ENCODE peak calls at places on chromosomes 5 and 9, in four cellular contexts. X is CD4-positive, alpha-beta memory T cell; Z is psoas muscle; G is CD8-positive, alpha-beta memory T cell. J is an unnamed sample.

GRCh38 chr9:127899200-127899943 is at the start of gene ST6GALNAC6:
- DNase-seq in X (peak; percentile 63), Z (peak; percentile 88), G (peak; percentile 67), J (no peak)

GRCh38 chr5:133457956-133458355 is 154.4 kb downstream of the FSTL4 start:
- DNase-seq in X (no peak), Z (no peak), G (no peak), J (no peak)

GRCh38 chr9:135085830-135086546 is 1.5 kb upstream of the OLFM1 start:
- DNase-seq in X (no peak), Z (peak; percentile 87), G (no peak), J (peak; percentile 77)

GRCh38 chr9:77454668-77455067 is 193.5 kb downstream of the GNA14 start:
- DNase-seq in X (no peak), Z (no peak), G (no peak), J (no peak)

GRCh38 chr9:19940808-19941207 is 152.0 kb upstream of the SLC24A2 start:
- DNase-seq in X (no peak), Z (no peak), G (no peak), J (no peak)

GRCh38 chr9:131302244-131303075 is 12.9 kb downstream of the PLPP7 start:
- DNase-seq in X (no peak), Z (peak; percentile 91), G (no peak), J (no peak)

GRCh38 chr9:130237763-130238524 is 27.6 kb upstream of the HMCN2 start:
- DNase-seq in X (no peak), Z (no peak), G (no peak), J (no peak)

GRCh38 chr5:107937198-107937597 is 266.5 kb upstream of the EFNA5 start:
- DNase-seq in X (no peak), Z (no peak), G (no peak), J (no peak)

GRCh38 chr9:26856413-26857032 is 36.1 kb downstream of the CAAP1 start:
- DNase-seq in X (no peak), Z (no peak), G (no peak), J (peak; percentile 61)

GRCh38 chr9:89149726-89150125 is 28.9 kb downstream of the SHC3 start:
- DNase-seq in X (no peak), Z (no peak), G (no peak), J (no peak)

GRCh38 chr5:139012170-139012569 is 137.0 kb upstream of the LRRTM2 start:
- DNase-seq in X (no peak), Z (no peak), G (no peak), J (no peak)

GRCh38 chr9:121357011-121357410 is 13.0 kb downstream of the STOM start:
- DNase-seq in X (no peak), Z (no peak), G (no peak), J (no peak)

GRCh38 chr5:55584398-55585265 is 49.9 kb upstream of the PLPP1 start:
- DNase-seq in X (no peak), Z (no peak), G (no peak), J (no peak)

GRCh38 chr9:130549093-130549735 is 30.2 kb upstream of the FUBP3 start:
- DNase-seq in X (no peak), Z (no peak), G (no peak), J (peak; percentile 55)

GRCh38 chr9:18447131-18447530 is 26.8 kb upstream of the ADAMTSL1 start:
- DNase-seq in X (no peak), Z (no peak), G (no peak), J (no peak)

GRCh38 chr5:59517926-59518585 is 375.5 kb downstream of the PDE4D start:
- DNase-seq in X (no peak), Z (no peak), G (no peak), J (no peak)

GRCh38 chr9:13857521-13857920 is 456.4 kb downstream of the NFIB start:
- DNase-seq in X (no peak), Z (no peak), G (no peak), J (no peak)

GRCh38 chr9:77094150-77094549 is 74.7 kb downstream of the FOXB2 start:
- DNase-seq in X (no peak), Z (no peak), G (no peak), J (no peak)

GRCh38 chr5:66551920-66552319 is 44.3 kb upstream of the MAST4 start:
- DNase-seq in X (no peak), Z (no peak), G (no peak), J (no peak)

GRCh38 chr5:178454308-178454707 is 135.9 kb downstream of the COL23A1 start:
- DNase-seq in X (no peak), Z (no peak), G (no peak), J (no peak)

GRCh38 chr5:7638456-7638855 is 212.5 kb downstream of the CFAP90 start:
- DNase-seq in X (no peak), Z (no peak), G (no peak), J (no peak)

GRCh38 chr5:172933238-172933637 is 26.0 kb upstream of the RPL26L1 start:
- DNase-seq in X (no peak), Z (no peak), G (no peak), J (no peak)

GRCh38 chr5:151741678-151742423 is 16.6 kb downstream of the ATOX1 start:
- DNase-seq in X (no peak), Z (no peak), G (no peak), J (no peak)

GRCh38 chr5:79193643-79194042 is 42.3 kb upstream of the JMY start:
- DNase-seq in X (no peak), Z (no peak), G (no peak), J (no peak)

GRCh38 chr5:95975703-95976102 is 14.1 kb upstream of the ELL2 start:
- DNase-seq in X (no peak), Z (no peak), G (no peak), J (no peak)

GRCh38 chr5:169742773-169743296 is 105.8 kb downstream of the DOCK2 start:
- DNase-seq in X (no peak), Z (no peak), G (no peak), J (no peak)

GRCh38 chr5:89480406-89481007 is 597.5 kb upstream of the MEF2C start:
- DNase-seq in X (no peak), Z (no peak), G (no peak), J (no peak)

GRCh38 chr9:128845186-128845931 is 15.8 kb upstream of the SPOUT1 start:
- DNase-seq in X (no peak), Z (peak; percentile 41), G (no peak), J (no peak)

GRCh38 chr5:150639317-150639738 is 1.1 kb upstream of the SYNPO start:
- DNase-seq in X (no peak), Z (no peak), G (no peak), J (no peak)

GRCh38 chr9:127539982-127540663 is 72.0 kb upstream of the STXBP1 start:
- DNase-seq in X (no peak), Z (no peak), G (no peak), J (no peak)

GRCh38 chr5:54309237-54309636 is 1.1 kb downstream of the ARL15 start:
- DNase-seq in X (no peak), Z (no peak), G (no peak), J (no peak)

GRCh38 chr5:54306893-54307292 is 3.5 kb downstream of the ARL15 start:
- DNase-seq in X (no peak), Z (no peak), G (no peak), J (no peak)

GRCh38 chr5:54305737-54306136 is 4.6 kb downstream of the ARL15 start:
- DNase-seq in X (no peak), Z (no peak), G (no peak), J (no peak)

GRCh38 chr5:54309751-54310432 is 481 bp downstream of the ARL15 start:
- DNase-seq in X (peak; percentile 33), Z (no peak), G (peak; percentile 20), J (no peak)

DNA sequence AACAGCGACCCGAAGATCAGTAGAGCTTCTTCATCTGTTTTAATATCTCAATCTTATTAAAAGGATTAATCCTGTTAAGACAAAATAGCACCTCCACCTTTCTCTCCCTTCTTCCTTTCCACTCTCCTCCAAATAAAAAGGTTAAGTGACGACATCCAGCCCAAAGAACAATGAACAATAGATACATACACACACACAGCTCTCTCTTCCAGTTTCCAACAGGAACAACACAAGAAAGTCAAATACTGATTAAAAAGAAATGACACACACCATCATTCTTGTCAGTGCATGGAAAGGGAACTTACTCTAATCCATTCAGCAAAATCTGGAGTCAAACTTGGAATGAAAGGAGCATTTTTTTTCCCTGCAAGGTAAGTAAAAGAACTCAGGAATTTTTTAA is 2.8 kb downstream of the ARL15 start:
- DNase-seq in X (no peak), Z (no peak), G (no peak), J (no peak)
- H3K4me1 ChIP-seq in X (peaks cover 16% of the 10 kb centered on the region), Z (peaks cover 11% of the 10 kb centered on the region), G (peaks cover 13% of the 10 kb centered on the region), J (no peaks in the 10 kb centered on the region)

DNA sequence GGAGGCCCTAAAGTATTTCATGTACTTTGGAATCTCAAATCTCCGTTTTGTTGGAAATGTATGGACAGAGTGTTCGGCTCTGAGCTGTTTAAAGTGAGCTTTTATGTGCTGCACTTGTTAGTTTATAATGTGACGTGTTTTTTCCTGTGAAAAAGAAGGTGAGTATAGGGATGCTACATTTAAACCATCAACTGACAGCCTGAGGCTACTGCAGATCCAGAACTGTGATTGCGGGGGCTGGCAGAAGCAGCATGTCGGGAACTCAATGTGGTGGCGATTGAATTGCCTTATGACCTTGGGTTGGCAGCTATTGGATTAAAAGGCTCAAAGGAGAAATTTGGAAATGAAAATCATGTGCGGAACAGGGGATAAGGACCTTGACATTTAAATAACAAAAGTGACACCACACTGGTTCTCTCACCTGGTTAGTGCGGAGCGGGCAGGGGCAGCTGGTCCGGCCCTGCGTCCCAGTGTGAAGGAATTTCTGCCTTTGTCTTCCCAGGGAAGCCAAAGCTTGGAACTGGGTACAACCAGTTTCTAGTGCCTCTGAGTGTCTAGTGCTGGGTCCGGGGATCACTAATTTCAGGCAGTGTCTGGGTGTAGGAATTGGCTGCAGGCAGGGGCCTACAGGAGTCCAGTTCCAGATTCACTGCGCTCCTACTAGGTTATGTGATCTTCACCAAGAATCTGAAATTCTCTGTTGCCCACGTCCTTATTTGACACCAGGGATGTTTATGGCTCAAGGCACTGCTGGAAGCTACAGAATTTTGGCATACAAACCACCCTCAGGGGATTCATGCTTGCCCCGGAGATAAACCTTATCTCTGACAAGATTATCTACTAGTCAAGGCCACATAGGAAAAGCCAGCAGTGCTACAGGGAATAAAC is 120.7 kb upstream of the ERCC6L2 start:
- DNase-seq in X (no peak), Z (no peak), G (no peak), J (no peak)
- H3K4me1 ChIP-seq in X (peaks cover 15% of the 10 kb centered on the region), Z (no peaks in the 10 kb centered on the region), G (peaks cover 13% of the 10 kb centered on the region), J (peaks cover 11% of the 10 kb centered on the region)

GRCh38 chr9:74285075-74285474 is 212.1 kb upstream of the RORB start:
- DNase-seq in X (no peak), Z (no peak), G (no peak), J (no peak)

GRCh38 chr9:74284596-74284995 is 212.5 kb upstream of the RORB start:
- DNase-seq in X (no peak), Z (no peak), G (no peak), J (no peak)

GRCh38 chr9:74277532-74277931 is 219.6 kb upstream of the RORB start:
- DNase-seq in X (peak; percentile 22), Z (no peak), G (no peak), J (no peak)

GRCh38 chr9:74281674-74282073 is 215.5 kb upstream of the RORB start:
- DNase-seq in X (no peak), Z (no peak), G (no peak), J (peak; percentile 41)

GRCh38 chr9:74282526-74283253 is 214.4 kb upstream of the RORB start:
- DNase-seq in X (no peak), Z (no peak), G (no peak), J (no peak)
- H3K4me1 ChIP-seq in X (no peaks in the 10 kb centered on the region), Z (no peaks in the 10 kb centered on the region), G (no peaks in the 10 kb centered on the region), J (peaks cover 1% of the 10 kb centered on the region)

GRCh38 chr9:111477677-111478076 is 6.5 kb downstream of the ECPAS start:
- DNase-seq in X (no peak), Z (no peak), G (no peak), J (no peak)
- H3K4me1 ChIP-seq in X (peaks cover 18% of the 10 kb centered on the region), Z (peaks cover 86% of the 10 kb centered on the region), G (peaks cover 6% of the 10 kb centered on the region), J (peaks cover 1% of the 10 kb centered on the region)

GRCh38 chr9:124264812-124265211 is 7.1 kb downstream of the NEK6 start:
- DNase-seq in X (no peak), Z (no peak), G (no peak), J (no peak)
- H3K4me1 ChIP-seq in X (peaks cover 30% of the 10 kb centered on the region), Z (peaks cover 32% of the 10 kb centered on the region), G (peaks cover 8% of the 10 kb centered on the region), J (peaks cover 7% of the 10 kb centered on the region)

GRCh38 chr5:126614189-126614588 is 13.4 kb downstream of the PHAX start:
- DNase-seq in X (no peak), Z (no peak), G (no peak), J (no peak)
- H3K4me1 ChIP-seq in X (no peaks in the 10 kb centered on the region), Z (no peaks in the 10 kb centered on the region), G (no peaks in the 10 kb centered on the region), J (no peaks in the 10 kb centered on the region)